ENCODE peak calls at places on chromosomes 12 and 14, in four cellular contexts. J is MCF 10A; I is naive thymus-derived CD8-positive, alpha-beta T cell; L is renal cortical epithelial cell. Z is an unnamed sample.

GRCh38 chr12:120314220-120314619 is 12.1 kb downstream of the SIRT4 start:
- DNase-seq in I (no peak), J (peak; percentile 24), L (no peak), Z (no peak)

GRCh38 chr12:68368332-68368731 is 36.2 kb upstream of the MDM1 start:
- DNase-seq in L (no peak), I (no peak), J (no peak), Z (no peak)

GRCh38 chr14:94447986-94448808 is 4.4 kb downstream of the SERPINA11 start:
- DNase-seq in L (no peak), J (no peak), I (no peak), Z (no peak)

GRCh38 chr12:117986705-117987469 is 18.1 kb upstream of the KSR2 start:
- DNase-seq in J (peak; percentile 54), L (peak; percentile 98), I (no peak), Z (no peak)

GRCh38 chr12:65152586-65152985 is 16.8 kb upstream of the LEMD3 start:
- DNase-seq in L (no peak), I (no peak), J (peak; percentile 4), Z (no peak)

GRCh38 chr12:124752437-124753229 is 111.0 kb downstream of the SCARB1 start:
- DNase-seq in I (no peak), L (peak; percentile 98), J (peak; percentile 78), Z (no peak)

GRCh38 chr14:37588956-37589737 is 5.9 kb downstream of the FOXA1 start:
- DNase-seq in L (no peak), J (no peak), I (no peak), Z (no peak)

GRCh38 chr12:82682326-82682725 is 4.4 kb upstream of the TMTC2 start:
- DNase-seq in I (no peak), L (no peak), J (no peak), Z (no peak)

GRCh38 chr14:36505892-36506731 is 13.9 kb downstream of the NKX2-1 start:
- DNase-seq in I (no peak), L (no peak), J (no peak), Z (peak; percentile 77)

GRCh38 chr12:49874142-49874897 is 29.4 kb downstream of the FAIM2 start:
- DNase-seq in I (no peak), L (peak; percentile 45), J (no peak), Z (no peak)

GRCh38 chr12:13981296-13981962 is at the start of gene GRIN2B:
- DNase-seq in I (no peak), L (peak; percentile 68), J (no peak), Z (no peak)

GRCh38 chr14:68824517-68825347 is 31.9 kb upstream of the ZFP36L1 start:
- DNase-seq in I (no peak), L (peak; percentile 59), J (peak; percentile 86), Z (peak; percentile 97)

GRCh38 chr12:111424189-111424792 is 18.6 kb downstream of the SH2B3 start:
- DNase-seq in L (no peak), I (no peak), J (no peak), Z (no peak)

GRCh38 chr14:73058923-73059311 is 583 bp downstream of the RBM25 start:
- DNase-seq in I (no peak), L (peak; percentile 28), J (peak; percentile 53), Z (peak; percentile 57)

GRCh38 chr14:92495041-92495440 is 18.5 kb upstream of the RIN3 start:
- DNase-seq in J (peak; percentile 20), L (no peak), I (no peak), Z (no peak)

GRCh38 chr14:69090187-69090789 is 62.6 kb downstream of the DCAF5 start:
- DNase-seq in L (peak; percentile 56), J (peak; percentile 65), I (peak; percentile 30), Z (no peak)

GRCh38 chr12:123100882-123101281 is 50.0 kb downstream of the PITPNM2 start:
- DNase-seq in I (no peak), J (no peak), L (no peak), Z (no peak)

GRCh38 chr12:32494676-32495075 is 95.3 kb downstream of the FGD4 start:
- DNase-seq in I (no peak), J (peak; percentile 21), L (peak; percentile 38), Z (no peak)

GRCh38 chr14:52650774-52651173 is 44.6 kb downstream of the ERO1A start:
- DNase-seq in I (no peak), L (no peak), J (no peak), Z (no peak)

GRCh38 chr12:124909831-124910560 is 4.5 kb downstream of the UBC start:
- DNase-seq in L (peak; percentile 70), J (peak; percentile 61), I (no peak), Z (no peak)

GRCh38 chr12:31222620-31223222 is 103.2 kb downstream of the SINHCAF start:
- DNase-seq in I (no peak), L (no peak), J (no peak), Z (no peak)

GRCh38 chr12:127787544-127787943 is 479.4 kb upstream of the TMEM132C start:
- DNase-seq in J (no peak), L (no peak), I (no peak), Z (no peak)

GRCh38 chr12:11568762-11569478 is 80.6 kb upstream of the ETV6 start:
- DNase-seq in I (no peak), J (no peak), L (no peak), Z (no peak)

GRCh38 chr14:61510736-61511557 is 184.4 kb upstream of the HIF1A start:
- DNase-seq in L (peak; percentile 62), I (no peak), J (no peak), Z (no peak)

GRCh38 chr12:92041742-92042141 is 103.9 kb downstream of the BTG1 start:
- DNase-seq in I (peak; percentile 18), J (peak; percentile 46), L (peak; percentile 21), Z (no peak)

GRCh38 chr12:119363490-119363889 is 29.0 kb downstream of the CCDC60 start:
- DNase-seq in J (no peak), L (no peak), I (no peak), Z (no peak)

GRCh38 chr12:4151362-4152121 is 122.0 kb upstream of the CCND2 start:
- DNase-seq in L (no peak), J (no peak), I (no peak), Z (no peak)

GRCh38 chr12:88113871-88114270 is 28.0 kb downstream of the CEP290 start:
- DNase-seq in J (no peak), L (no peak), I (no peak), Z (no peak)

GRCh38 chr12:26271889-26272492 is 76.6 kb downstream of the SSPN start:
- DNase-seq in I (no peak), J (peak; percentile 88), L (peak; percentile 94), Z (no peak)

GRCh38 chr12:130192667-130193345 is 30.5 kb downstream of the FZD10 start:
- DNase-seq in I (no peak), J (peak; percentile 22), L (no peak), Z (peak; percentile 25)

GRCh38 chr12:124774462-124775167 is 89.0 kb downstream of the SCARB1 start:
- DNase-seq in I (no peak), J (peak; percentile 92), L (peak; percentile 34), Z (no peak)

GRCh38 chr12:46084666-46085631 is 94.6 kb upstream of the SCAF11 start:
- DNase-seq in L (no peak), J (no peak), I (no peak), Z (no peak)

GRCh38 chr14:54568821-54569591 is 2.1 kb downstream of the SAMD4A start:
- DNase-seq in J (peak; percentile 48), L (no peak), I (no peak), Z (no peak)

GRCh38 chr14:74922752-74923401 is at the start of gene RPS6KL1:
- DNase-seq in J (peak; percentile 78), I (peak; percentile 61), L (peak; percentile 70), Z (peak; percentile 50)

GRCh38 chr12:12282761-12283160 is 15.9 kb upstream of the LRP6 start:
- DNase-seq in J (peak; percentile 47), I (no peak), L (peak; percentile 90), Z (no peak)

GRCh38 chr12:123779551-123779950 is 17.4 kb downstream of the DNAH10 start:
- DNase-seq in L (no peak), I (no peak), J (no peak), Z (no peak)

Z was measured in H1.